ENCODE peak calls at places on chromosome 1, in nine cellular contexts. C is GM12865; J is mucosa of descending colon; U is thoracic aorta; M is HepG2; P is osteocyte; R is lung; A is fibroblast of lung; K is activated CD8-positive, alpha-beta T cell treated with anti-CD3 and anti-CD28 coated beads for 36 hours. H is an unnamed sample.

GRCh38 chr1:239636321-239636720 is 250.0 kb downstream of the CHRM3 start:
- DNase-seq in C (no peak), J (no peak), U (no peak), M (no peak), P (no peak), R (no peak), A (no peak), K (no peak), H (no peak)

GRCh38 chr1:211648980-211649934 is 26.2 kb downstream of the NEK2 start:
- DNase-seq in C (no peak), J (peak), U (no peak), M (peak), P (peak), R (no peak), A (peak), K (peak), H (peak)

GRCh38 chr1:222045816-222046215 is 303.9 kb upstream of the DUSP10 start:
- DNase-seq in C (no peak), J (no peak), U (no peak), M (no peak), P (no peak), R (no peak), A (no peak), K (no peak), H (no peak)

GRCh38 chr1:214603819-214604252 is 841 bp downstream of the CENPF start:
- DNase-seq in C (peak), J (no peak), U (no peak), M (no peak), P (no peak), R (no peak), A (no peak), K (peak), H (peak)

GRCh38 chr1:160629286-160630210 is 17.3 kb downstream of the SLAMF1 start:
- DNase-seq in C (no peak), J (no peak), U (no peak), M (no peak), P (no peak), R (no peak), A (no peak), K (peak), H (no peak)

GRCh38 chr1:108936170-108936569 is 27.1 kb downstream of the CLCC1 start:
- DNase-seq in C (no peak), J (no peak), U (no peak), M (no peak), P (no peak), R (no peak), A (no peak), K (no peak), H (no peak)

GRCh38 chr1:180743868-180744267 is 112.0 kb downstream of the XPR1 start:
- DNase-seq in C (no peak), J (no peak), U (no peak), M (no peak), P (no peak), R (no peak), A (no peak), K (no peak), H (no peak)

GRCh38 chr1:8329439-8329838 is 11.5 kb downstream of the SLC45A1 start:
- DNase-seq in C (no peak), J (no peak), U (no peak), M (no peak), P (no peak), R (no peak), A (no peak), K (no peak), H (no peak)

GRCh38 chr1:218397752-218398339 is 52.7 kb downstream of the TGFB2 start:
- DNase-seq in C (no peak), J (no peak), U (no peak), M (peak), P (no peak), R (no peak), A (no peak), K (no peak), H (no peak)

GRCh38 chr1:100785399-100786082 is 66.0 kb downstream of the VCAM1 start:
- DNase-seq in C (no peak), J (no peak), U (no peak), M (no peak), P (no peak), R (no peak), A (peak), K (no peak), H (no peak)

GRCh38 chr1:206094024-206094423 is 23.2 kb downstream of the AVPR1B start:
- DNase-seq in C (no peak), J (no peak), U (no peak), M (no peak), P (no peak), R (no peak), A (no peak), K (no peak), H (no peak)

GRCh38 chr1:43796111-43796581 is 88.8 kb downstream of the ST3GAL3 start:
- DNase-seq in C (no peak), J (no peak), U (no peak), M (no peak), P (no peak), R (no peak), A (peak), K (no peak), H (no peak)

GRCh38 chr1:11339346-11340247 is 66.6 kb downstream of the UBIAD1 start:
- DNase-seq in C (no peak), J (peak), U (no peak), M (no peak), P (no peak), R (no peak), A (no peak), K (no peak), H (no peak)

GRCh38 chr1:11340248-11340632 is 67.2 kb downstream of the UBIAD1 start:
- DNase-seq in C (no peak), J (no peak), U (no peak), M (no peak), P (no peak), R (no peak), A (no peak), K (no peak), H (no peak)

GRCh38 chr1:11338351-11338809 is 65.4 kb downstream of the UBIAD1 start:
- DNase-seq in C (no peak), J (no peak), U (no peak), M (no peak), P (no peak), R (no peak), A (no peak), K (no peak), H (no peak)

GRCh38 chr1:11335417-11336070 is 62.5 kb downstream of the UBIAD1 start:
- DNase-seq in C (peak), J (no peak), U (no peak), M (no peak), P (no peak), R (no peak), A (no peak), K (no peak), H (peak)

DNA sequence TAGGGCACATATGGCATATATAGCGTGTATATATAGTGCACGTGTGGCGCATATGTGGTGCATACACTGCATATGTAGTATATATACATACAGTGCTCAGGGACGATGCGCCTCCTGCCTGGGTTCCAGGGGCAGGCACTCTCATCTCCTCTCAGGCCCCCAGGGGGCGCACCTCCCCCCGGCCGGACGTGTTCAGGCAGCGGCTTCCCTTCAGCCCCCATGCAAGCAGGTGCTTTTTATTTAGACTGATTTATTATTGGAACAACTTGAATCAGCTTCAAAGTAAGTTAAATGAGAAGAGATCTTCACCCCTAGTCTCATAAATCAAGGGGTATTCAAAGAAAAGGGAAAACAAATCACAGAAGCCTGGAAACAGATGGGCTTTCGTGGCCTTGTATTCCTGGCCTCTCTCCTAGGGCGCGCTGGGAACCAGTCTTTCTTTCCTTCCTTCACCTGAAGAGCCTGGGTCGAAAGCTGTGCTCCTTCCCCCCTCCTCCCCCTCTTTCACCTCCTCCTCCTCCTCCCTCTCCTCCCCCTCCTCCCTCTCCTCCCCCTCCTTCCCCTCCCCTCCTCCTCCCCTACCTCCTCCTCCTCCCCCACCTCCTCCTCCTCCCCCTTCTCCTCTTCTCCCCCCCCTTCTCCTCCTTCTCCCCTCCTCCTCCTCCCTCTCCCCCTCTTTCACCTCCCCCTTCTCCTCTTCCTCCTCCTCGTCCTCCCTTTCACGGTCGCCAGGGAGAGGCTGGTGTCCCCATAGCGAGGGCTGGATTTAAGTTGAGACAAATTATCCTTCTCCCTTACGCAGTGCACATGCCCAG is 64.7 kb downstream of the UBIAD1 start:
- DNase-seq in C (peak), J (peak), U (no peak), M (peak), P (no peak), R (no peak), A (peak), K (peak), H (peak)
- TF ChIP-seq CTCF in C (peak), J (no peak), U (peak), M (peak), P (peak), R (peak), A (peak), K (peak), H (peak)

GRCh38 chr1:170929412-170929834 is 5.9 kb upstream of the MROH9 start:
- DNase-seq in C (no peak), J (no peak), U (no peak), M (no peak), P (no peak), R (no peak), A (no peak), K (no peak), H (no peak)

GRCh38 chr1:170927955-170928850 is 7.1 kb upstream of the MROH9 start:
- DNase-seq in C (no peak), J (no peak), U (no peak), M (no peak), P (no peak), R (no peak), A (no peak), K (no peak), H (no peak)

GRCh38 chr1:170929835-170930554 is 5.3 kb upstream of the MROH9 start:
- DNase-seq in C (peak), J (no peak), U (no peak), M (peak), P (no peak), R (peak), A (peak), K (peak), H (peak)

GRCh38 chr1:170932236-170932635 is 3.1 kb upstream of the MROH9 start:
- DNase-seq in C (peak), J (no peak), U (no peak), M (no peak), P (no peak), R (no peak), A (no peak), K (no peak), H (no peak)

DNA sequence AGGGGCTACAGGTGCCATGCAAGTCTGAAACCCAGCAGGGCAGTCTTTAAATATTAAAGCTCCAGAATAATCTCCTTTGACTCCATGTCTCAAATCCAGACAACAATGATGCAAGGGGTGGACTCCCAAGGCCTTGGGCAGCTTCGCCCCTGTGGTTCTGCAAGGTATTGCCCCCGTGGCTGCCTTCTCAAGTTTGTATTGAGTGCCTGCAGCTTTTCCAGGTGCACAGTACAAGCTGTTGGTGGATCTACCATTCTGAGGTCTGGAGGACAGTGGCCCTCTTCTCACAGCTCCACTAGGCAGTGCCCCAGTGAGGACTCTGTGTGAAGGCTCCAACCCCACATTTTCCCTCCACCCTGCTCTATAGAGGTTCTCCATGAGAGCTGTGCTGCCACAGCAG is 3.7 kb upstream of the MROH9 start:
- DNase-seq in C (no peak), J (no peak), U (no peak), M (no peak), P (no peak), R (no peak), A (no peak), K (no peak), H (no peak)
- TF ChIP-seq CTCF in C (no peak), J (no peak), U (no peak), M (no peak), P (no peak), R (no peak), A (no peak), K (no peak), H (no peak)

DNA sequence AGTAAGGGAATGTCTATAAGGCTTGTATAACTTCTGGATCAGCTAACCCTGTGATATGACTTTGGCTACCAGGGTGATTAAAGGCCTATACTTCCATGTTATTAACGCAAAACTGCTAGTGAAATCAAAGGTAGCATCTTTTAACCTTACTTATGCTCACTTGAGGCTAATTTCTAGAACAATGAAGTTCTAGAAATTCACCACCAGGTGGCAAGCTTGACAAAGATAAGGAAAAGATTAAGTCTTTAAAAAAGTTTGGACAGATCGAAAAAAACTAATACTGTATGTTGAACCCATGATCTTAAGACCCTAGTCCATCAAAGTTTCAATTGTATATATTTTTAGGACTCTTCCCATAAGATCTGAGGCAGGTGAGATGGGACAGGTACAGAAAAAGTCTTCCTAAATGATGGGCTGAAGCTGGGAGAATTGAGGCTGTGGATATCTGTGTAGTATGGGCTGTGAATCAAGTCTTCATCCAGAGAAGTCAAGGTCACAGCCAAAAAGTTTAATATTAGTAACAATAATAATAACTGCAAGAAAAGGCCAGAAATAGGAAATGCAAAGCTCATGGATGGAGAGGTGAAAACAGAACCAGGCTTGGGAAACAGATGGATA is 18.8 kb downstream of the KYAT3 start:
- DNase-seq in C (peak), J (no peak), U (no peak), M (peak), P (no peak), R (no peak), A (peak), K (no peak), H (no peak)
- TF ChIP-seq CTCF in C (peak), J (peak), U (peak), M (peak), P (peak), R (peak), A (peak), K (peak), H (peak)

GRCh38 chr1:23613191-23614126 is 54.2 kb upstream of the ID3 start:
- DNase-seq in C (peak), J (peak), U (no peak), M (no peak), P (no peak), R (no peak), A (no peak), K (peak), H (peak)
- TF ChIP-seq CTCF in C (no peak), J (no peak), U (no peak), M (no peak), P (no peak), R (no peak), A (no peak), K (no peak), H (no peak)

DNA sequence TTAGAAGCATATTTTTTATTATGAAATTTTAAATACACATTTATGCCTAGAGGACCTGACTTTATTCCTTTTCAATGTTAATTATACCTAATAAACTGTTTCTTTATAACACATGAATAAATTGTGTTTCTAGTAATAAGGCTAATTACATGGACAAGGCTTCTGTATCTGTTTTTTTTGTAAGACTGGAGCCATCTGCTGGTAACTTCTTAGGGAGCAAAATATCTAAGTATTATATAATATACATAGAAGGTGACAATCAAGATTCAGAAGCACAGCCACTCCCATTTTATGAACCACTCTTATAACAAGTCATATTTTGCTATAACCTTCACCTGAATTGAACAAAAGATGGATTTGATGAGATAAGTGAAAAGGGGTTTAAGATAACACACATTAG is 84.2 kb downstream of the LBR start:
- DNase-seq in C (peak), J (no peak), U (no peak), M (peak), P (no peak), R (no peak), A (peak), K (no peak), H (no peak)
- TF ChIP-seq CTCF in C (peak), J (no peak), U (no peak), M (peak), P (peak), R (no peak), A (peak), K (no peak), H (peak)